ENCODE peak calls at places on chromosomes 11 and 22, in five cellular contexts. X is prostate gland, F is SJSA1, J is cardiac muscle cell, L is thyroid gland. P is an unnamed sample.
A peak's percentile ranks its signal among the peaks of the same experiment; 100 is the strongest.

GRCh38 chr11:67665537-67666302 is 8.7 kb downstream of the ALDH3B2 start:
- DNase-seq in X (peak; percentile 51), F (no peak), J (peak; percentile 23), L (peak; percentile 17), P (no peak)

GRCh38 chr11:65014146-65014960 is at the start of gene ARL2:
- DNase-seq in X (peak; percentile 12), F (peak; percentile 99), J (no peak), L (no peak), P (peak; percentile 51)

GRCh38 chr22:30044369-30044768 is 35.9 kb upstream of the HORMAD2 start:
- DNase-seq in X (no peak), F (no peak), J (no peak), L (peak; percentile 61), P (peak; percentile 51)

GRCh38 chr11:35763772-35764171 is 101.2 kb downstream of the TRIM44 start:
- DNase-seq in X (no peak), F (no peak), J (no peak), L (no peak), P (no peak)

GRCh38 chr22:21657020-21657360 is 8.8 kb upstream of the PPIL2 start:
- DNase-seq in X (no peak), F (no peak), J (no peak), L (no peak), P (no peak)

GRCh38 chr11:77126861-77127673 is 979 bp upstream of the MYO7A start:
- DNase-seq in X (no peak), F (peak; percentile 42), J (peak; percentile 66), L (peak; percentile 49), P (peak; percentile 55)

GRCh38 chr22:23242473-23243001 is 62.2 kb downstream of the BCR start:
- DNase-seq in X (no peak), F (peak; percentile 86), J (peak; percentile 64), L (no peak), P (peak; percentile 89)

GRCh38 chr11:88626216-88626615 is 288.7 kb upstream of the CTSC start:
- DNase-seq in X (no peak), F (no peak), J (no peak), L (no peak), P (no peak)

GRCh38 chr22:28043269-28043668 is 124.2 kb upstream of the PITPNB start:
- DNase-seq in X (no peak), F (no peak), J (peak; percentile 69), L (no peak), P (no peak)

GRCh38 chr11:61762216-61762615 is 9.8 kb downstream of the MYRF start:
- DNase-seq in X (no peak), F (no peak), J (no peak), L (no peak), P (no peak)

GRCh38 chr11:57598831-57599155 is 1.3 kb downstream of the SERPING1 start:
- DNase-seq in X (no peak), F (no peak), J (no peak), L (no peak), P (no peak)

GRCh38 chr11:10388096-10388495 is 67.0 kb upstream of the AMPD3 start:
- DNase-seq in X (no peak), F (no peak), J (no peak), L (no peak), P (no peak)

GRCh38 chr11:13772223-13773046 is 104.0 kb downstream of the FAR1 start:
- DNase-seq in X (peak; percentile 48), F (peak; percentile 23), J (peak; percentile 79), L (no peak), P (peak; percentile 67)

GRCh38 chr11:12430351-12430750 is 53.0 kb downstream of the PARVA start:
- DNase-seq in X (no peak), F (no peak), J (no peak), L (no peak), P (no peak)

GRCh38 chr11:91773090-91773489 is 451.5 kb upstream of the FAT3 start:
- DNase-seq in X (no peak), F (no peak), J (no peak), L (no peak), P (peak; percentile 86)

GRCh38 chr11:130645164-130645859 is 196.9 kb downstream of the ADAMTS15 start:
- DNase-seq in X (no peak), F (no peak), J (no peak), L (no peak), P (no peak)

GRCh38 chr11:106625566-106625965 is 392.7 kb downstream of the GUCY1A2 start:
- DNase-seq in X (no peak), F (no peak), J (no peak), L (no peak), P (peak; percentile 17)

GRCh38 chr11:67119577-67120391 is 721 bp downstream of the KDM2A start:
- DNase-seq in X (peak; percentile 17), F (peak; percentile 74), J (peak; percentile 46), L (peak; percentile 52), P (peak; percentile 26)

GRCh38 chr22:48740086-48740730 is 1087.5 kb downstream of the BRD1 start:
- DNase-seq in X (no peak), F (no peak), J (no peak), L (no peak), P (no peak)

GRCh38 chr11:75525433-75526191 is at the start of gene GDPD5:
- DNase-seq in X (peak; percentile 78), F (peak; percentile 58), J (peak; percentile 93), L (peak; percentile 76), P (peak; percentile 91)

GRCh38 chr11:42957831-42958230 is 354.0 kb upstream of the API5 start:
- DNase-seq in X (no peak), F (no peak), J (no peak), L (no peak), P (no peak)

GRCh38 chr11:76007179-76007578 is 192.2 kb downstream of the UVRAG start:
- DNase-seq in X (no peak), F (no peak), J (no peak), L (no peak), P (no peak)

GRCh38 chr11:34040571-34040970 is 11.0 kb upstream of the CAPRIN1 start:
- DNase-seq in X (no peak), F (no peak), J (no peak), L (no peak), P (no peak)

GRCh38 chr22:44337658-44338004 is 24.9 kb upstream of the SHISAL1 start:
- DNase-seq in X (no peak), F (peak; percentile 58), J (peak; percentile 47), L (no peak), P (peak; percentile 58)

GRCh38 chr11:66247295-66247694 is 21.1 kb upstream of the RAB1B start:
- DNase-seq in X (no peak), F (no peak), J (no peak), L (no peak), P (no peak)

GRCh38 chr22:35449829-35450689 is 50.1 kb downstream of the MCM5 start:
- DNase-seq in X (no peak), F (no peak), J (no peak), L (no peak), P (no peak)
- H3K27ac ChIP-seq in X (no peak overlapping the region), F (no peak overlapping the region), J (no peak overlapping the region), L (no peak overlapping the region), P (no peak overlapping the region)

GRCh38 chr11:2662024-2662312 is 37.8 kb downstream of the KCNQ1OT1 start:
- DNase-seq in X (no peak), F (no peak), J (no peak), L (no peak), P (no peak)
- H3K9me3 ChIP-seq in X (no peaks in the 10 kb centered on the region), F (peaks cover 28% of the 10 kb centered on the region), J (peaks cover 8% of the 10 kb centered on the region), L (no peaks in the 10 kb centered on the region), P (peaks cover 55% of the 10 kb centered on the region)

GRCh38 chr22:46308283-46308988 is 11.8 kb downstream of the GTSE1 start:
- DNase-seq in X (no peak), F (no peak), J (no peak), L (no peak), P (no peak)

GRCh38 chr22:46312056-46312455 is 15.4 kb downstream of the GTSE1 start:
- DNase-seq in X (no peak), F (no peak), J (no peak), L (no peak), P (no peak)

GRCh38 chr22:46309526-46310085 is 12.9 kb downstream of the GTSE1 start:
- DNase-seq in X (no peak), F (no peak), J (no peak), L (no peak), P (no peak)
- H3K27ac ChIP-seq in X (no peak overlapping the region), F (no peak overlapping the region), J (no peak overlapping the region), L (no peak overlapping the region), P (no peak overlapping the region)

DNA sequence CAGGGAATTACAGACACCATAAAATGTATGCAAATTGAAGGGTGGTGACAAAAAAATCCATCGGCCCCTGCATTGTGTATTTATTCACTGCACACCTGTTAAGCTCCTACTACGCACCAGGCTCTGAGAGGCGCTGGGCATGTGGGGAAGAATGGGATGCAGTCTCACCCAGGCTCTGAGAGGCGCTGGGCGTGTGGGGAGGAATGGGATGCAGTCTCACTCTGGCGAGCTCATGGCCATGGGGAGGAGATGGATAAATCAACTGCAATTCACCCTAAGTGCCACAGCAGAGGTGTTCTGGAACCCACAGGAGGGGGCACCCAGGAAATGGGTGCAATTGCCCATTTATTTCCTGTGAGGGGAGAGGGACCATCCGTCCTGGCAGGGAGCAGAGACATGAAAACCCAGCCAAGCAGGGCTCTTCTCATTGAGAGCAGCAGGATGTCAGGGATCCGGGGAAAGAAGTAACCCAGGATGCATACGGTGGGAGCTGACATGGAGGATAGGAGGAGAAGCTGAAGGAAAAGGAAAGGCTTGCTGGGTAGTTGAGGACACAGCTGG is 798.7 kb downstream of the TBC1D22A start:
- DNase-seq in X (no peak), F (no peak), J (no peak), L (no peak), P (no peak)
- H3K9me3 ChIP-seq in X (no peaks in the 10 kb centered on the region), F (no peaks in the 10 kb centered on the region), J (peaks cover 7% of the 10 kb centered on the region), L (no peaks in the 10 kb centered on the region), P (no peaks in the 10 kb centered on the region)

DNA sequence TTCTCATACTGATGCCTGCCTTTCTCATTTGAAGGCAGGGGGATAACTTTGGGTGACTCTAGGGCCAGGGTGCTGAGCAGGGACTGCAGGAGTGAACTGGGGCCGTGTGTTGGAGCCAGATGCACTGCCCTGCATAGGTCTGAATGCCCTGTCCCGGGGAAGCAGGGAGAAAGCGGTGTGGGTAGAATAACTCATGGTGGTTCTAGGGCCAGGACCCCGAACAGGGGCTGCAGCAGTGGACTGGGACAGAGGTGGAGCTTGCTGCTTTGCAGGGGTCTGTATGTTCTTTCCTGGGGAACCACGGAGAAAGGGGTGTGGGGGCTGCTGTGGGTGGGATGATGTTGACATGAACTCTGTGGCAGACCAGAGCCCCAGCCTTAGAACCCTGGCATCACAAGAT is 52.9 kb downstream of the GAB4 start:
- DNase-seq in X (no peak), F (no peak), J (no peak), L (no peak), P (no peak)
- H3K27ac ChIP-seq in X (no peak overlapping the region), F (no peak overlapping the region), J (no peak overlapping the region), L (no peak overlapping the region), P (no peak overlapping the region)

GRCh38 chr11:55172734-55173415 is 89.1 kb upstream of the TRIM48 start:
- DNase-seq in X (no peak), F (no peak), J (no peak), L (no peak), P (no peak)
- H3K9me3 ChIP-seq in X (no peaks in the 10 kb centered on the region), F (peaks cover 2% of the 10 kb centered on the region), J (peaks cover 3% of the 10 kb centered on the region), L (no peaks in the 10 kb centered on the region), P (peaks cover 37% of the 10 kb centered on the region)

P was measured in A673.